ENCODE peak calls at places on chromosome 11, in eight cellular contexts. E is NCI-H345; K is stimulated activated CD8-positive, alpha-beta memory T cell treated with anti-CD3 and anti-CD28 coated beads, Interleukin-12 subunit alpha, Interleukin-12 subunit beta, amount 100 ng/mL, for 4 hours; G is activated CD4-positive, CD25-positive, alpha-beta regulatory T cell; R is astrocyte of the spinal cord; U is left cardiac atrium; J is kidney; F is T-helper 1 cell. I is an unnamed sample.

GRCh38 chr11:23674866-23675265 is 814.6 kb upstream of the CCDC179 start:
- DNase-seq in E (no peak), K (no peak), G (no peak), R (no peak), U (no peak), J (no peak), F (no peak), I (no peak)

GRCh38 chr11:25436326-25436725 is 895.6 kb upstream of the ANO3 start:
- DNase-seq in E (no peak), K (no peak), G (no peak), R (no peak), U (no peak), J (no peak), F (no peak), I (no peak)

GRCh38 chr11:132234878-132235277 is 864.5 kb downstream of the NTM start:
- DNase-seq in E (peak), K (no peak), G (no peak), R (peak), U (no peak), J (no peak), F (no peak), I (no peak)

GRCh38 chr11:2432628-2433071 is 11.7 kb downstream of the TRPM5 start:
- DNase-seq in E (no peak), K (no peak), G (no peak), R (no peak), U (no peak), J (peak), F (no peak), I (no peak)

GRCh38 chr11:116829525-116830183 is at the start of gene APOC3:
- DNase-seq in E (no peak), K (no peak), G (no peak), R (no peak), U (no peak), J (no peak), F (no peak), I (no peak)

GRCh38 chr11:102111011-102111786 is 952 bp downstream of the YAP1 start:
- DNase-seq in E (peak), K (no peak), G (peak), R (peak), U (peak), J (peak), F (peak), I (peak)

GRCh38 chr11:125001073-125001764 is 47.2 kb downstream of the CCDC15 start:
- DNase-seq in E (no peak), K (no peak), G (no peak), R (no peak), U (no peak), J (no peak), F (no peak), I (no peak)

GRCh38 chr11:108221401-108221800 is 1.0 kb downstream of the NPAT start:
- DNase-seq in E (no peak), K (no peak), G (no peak), R (peak), U (no peak), J (no peak), F (peak), I (no peak)

I was measured in ureter.